ENCODE peak calls at places on chromosomes 11 and 22, in six cellular contexts. O is HCT116, S is stomach, B is spleen, Y is transverse colon, J is suprapubic skin. V is an unnamed sample.

GRCh38 chr22:38850941-38851849 is 7.4 kb upstream of the NPTXR start:
- DNase-seq in S (no peak), O (peak; percentile 46), B (no peak), J (no peak), Y (no peak), V (no peak)

GRCh38 chr22:36331306-36331911 is 56.4 kb downstream of the MYH9 start:
- DNase-seq in B (peak; percentile 97), O (peak; percentile 82), S (peak; percentile 79), Y (peak; percentile 84), J (no peak), V (peak; percentile 96)

GRCh38 chr11:121194731-121195596 is 93.9 kb downstream of the TECTA start:
- DNase-seq in Y (peak; percentile 34), B (no peak), S (peak; percentile 39), J (no peak), O (peak; percentile 63), V (no peak)

GRCh38 chr11:108662700-108663099 is 2.2 kb upstream of the DDX10 start:
- DNase-seq in J (no peak), S (no peak), Y (no peak), O (no peak), B (no peak), V (no peak)

GRCh38 chr22:35230839-35231584 is 26.3 kb upstream of the HMGXB4 start:
- DNase-seq in Y (peak; percentile 17), J (no peak), O (peak; percentile 50), S (no peak), B (no peak), V (no peak)

GRCh38 chr22:48952256-48953102 is 875.2 kb downstream of the BRD1 start:
- DNase-seq in O (no peak), J (no peak), Y (no peak), S (peak; percentile 10), B (peak; percentile 41), V (peak; percentile 45)

GRCh38 chr11:2671748-2672147 is 28.0 kb downstream of the KCNQ1OT1 start:
- DNase-seq in Y (no peak), J (peak; percentile 15), B (peak; percentile 33), S (peak; percentile 21), O (no peak), V (peak; percentile 36)

GRCh38 chr11:85699957-85700741 is 14.2 kb upstream of the CCDC89 start:
- DNase-seq in Y (no peak), S (no peak), J (no peak), B (no peak), O (no peak), V (no peak)

GRCh38 chr11:118530683-118531596 is at the start of gene TMEM25:
- DNase-seq in S (peak; percentile 70), Y (peak; percentile 71), O (no peak), J (no peak), B (peak; percentile 92), V (peak; percentile 83)

GRCh38 chr11:114438303-114438702 is 964 bp upstream of the REXO2 start:
- DNase-seq in Y (no peak), J (no peak), S (no peak), B (no peak), O (no peak), V (no peak)

GRCh38 chr11:440065-441042 is 1.5 kb downstream of the ANO9 start:
- DNase-seq in B (no peak), O (no peak), J (no peak), Y (peak; percentile 66), S (no peak), V (no peak)

GRCh38 chr11:130369141-130369691 is 54.5 kb upstream of the ZBTB44 start:
- DNase-seq in J (no peak), O (no peak), B (no peak), S (no peak), Y (no peak), V (no peak)

GRCh38 chr22:44828193-44828592 is 75.8 kb downstream of the ARHGAP8 start:
- DNase-seq in Y (no peak), O (no peak), J (no peak), B (no peak), S (no peak), V (no peak)

GRCh38 chr11:129605815-129606214 is 209.8 kb upstream of the TMEM45B start:
- DNase-seq in Y (no peak), J (no peak), S (no peak), O (no peak), B (no peak), V (no peak)

GRCh38 chr11:88016392-88017020 is 158.7 kb downstream of the RAB38 start:
- DNase-seq in S (peak; percentile 74), Y (peak; percentile 69), O (peak; percentile 78), B (no peak), J (no peak), V (peak; percentile 83)

GRCh38 chr11:67406420-67406968 is 2.6 kb downstream of the TBC1D10C start:
- DNase-seq in Y (no peak), J (no peak), O (no peak), B (no peak), S (no peak), V (no peak)

GRCh38 chr11:68842427-68843051 is 823 bp upstream of the CPT1A start:
- DNase-seq in J (no peak), O (no peak), Y (no peak), B (peak; percentile 84), S (no peak), V (no peak)

GRCh38 chr11:32792111-32792947 is 2.1 kb downstream of the CCDC73 start:
- DNase-seq in Y (no peak), S (no peak), B (no peak), O (peak; percentile 4), J (no peak), V (no peak)
- H3K4me3 ChIP-seq in Y (peak overlapping the region; percentile 8), S (peak overlapping the region; percentile 21), B (no peak overlapping the region), O (peak overlapping the region; percentile 47), J (peak overlapping the region; percentile 6), V (peak overlapping the region; percentile 3)

DNA sequence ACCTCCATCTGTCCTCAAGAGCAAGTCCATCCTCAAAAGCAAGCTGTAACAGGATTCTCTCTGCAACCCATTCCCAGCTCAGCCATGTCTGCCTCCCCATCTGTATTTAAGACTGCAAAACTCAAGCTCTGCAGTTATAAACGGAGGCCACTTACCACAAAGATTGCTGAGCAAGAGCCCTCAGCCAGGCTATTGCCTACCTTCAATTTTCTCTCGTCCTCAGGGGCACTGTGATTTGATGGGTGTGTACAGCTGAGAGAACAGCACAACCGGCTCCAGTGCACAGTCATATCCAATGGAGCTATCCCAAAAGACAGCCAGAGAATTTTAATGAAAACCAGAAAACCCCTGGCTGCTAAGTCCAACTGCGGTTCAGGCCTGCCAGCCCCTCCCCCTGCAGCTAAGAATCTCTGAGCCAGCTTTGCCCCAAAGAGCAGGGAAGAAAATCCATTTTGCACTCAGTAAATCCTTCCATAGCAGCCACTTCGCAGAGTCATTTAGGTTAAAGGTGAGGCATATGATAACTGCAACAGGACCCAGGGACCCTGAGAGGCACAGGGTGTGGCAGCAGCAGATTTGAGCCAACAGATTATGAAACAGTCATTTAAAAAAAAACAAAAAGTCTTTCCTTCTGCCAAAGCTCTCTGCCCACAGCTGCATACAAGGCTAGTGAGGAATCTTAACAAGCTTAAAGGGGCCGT is 37.6 kb downstream of the RAB30 start:
- DNase-seq in B (no peak), S (peak; percentile 31), O (no peak), J (no peak), Y (peak; percentile 63), V (peak; percentile 71)
- TF ChIP-seq POLR2AphosphoS5 in B (no peak), S (no peak), O (no peak), J (peak; percentile 59), Y (peak; percentile 46), V (peak; percentile 48)

DNA sequence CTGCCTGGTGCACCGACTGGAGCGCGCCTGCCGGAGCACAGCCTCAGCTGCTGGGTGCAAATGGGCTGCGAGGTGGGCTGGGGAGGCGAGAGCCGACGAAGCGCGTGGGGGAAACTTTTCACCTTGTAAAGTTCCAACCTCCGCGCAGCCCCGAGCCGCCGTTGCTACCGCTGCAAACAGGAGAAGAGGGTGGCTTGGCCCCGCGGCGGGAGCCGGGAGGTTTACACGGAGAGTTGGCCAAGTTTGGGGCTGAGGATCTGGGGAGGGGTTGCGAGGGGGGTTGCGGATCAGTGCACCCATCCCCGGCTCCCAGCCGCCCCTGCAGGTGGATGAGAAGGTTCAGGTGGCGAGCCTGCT is 566 bp downstream of the FAT3 start:
- DNase-seq in Y (no peak), J (no peak), O (no peak), S (no peak), B (no peak), V (no peak)
- H3K27me3 ChIP-seq in Y (peaks cover 89% of the 10 kb centered on the region), J (peaks cover 94% of the 10 kb centered on the region), O (no peaks in the 10 kb centered on the region), S (peaks cover 38% of the 10 kb centered on the region), B (peaks cover 30% of the 10 kb centered on the region), V (peaks cover 99% of the 10 kb centered on the region)

GRCh38 chr11:61335355-61335710 is 2.3 kb downstream of the TKFC start:
- DNase-seq in S (no peak), B (no peak), J (no peak), O (no peak), Y (no peak), V (no peak)
- H3K4me3 ChIP-seq in S (no peak overlapping the region), B (no peak overlapping the region), J (no peak overlapping the region), O (no peak overlapping the region), Y (no peak overlapping the region), V (no peak overlapping the region)

V was measured in sigmoid colon.